ENCODE peak calls at places on chromosomes 5 and 9, in four cellular contexts. J is NCI-H1092, A is NCI-H1417, M is GM06990. E is an unnamed sample.

GRCh38 chr9:129411501-129412175 is 209.3 kb downstream of the C9orf50 start:
- DNase-seq in A (no peak), M (no peak), J (no peak), E (no peak)

GRCh38 chr5:57696005-57696755 is 213.6 kb upstream of the ACTBL2 start:
- DNase-seq in M (no peak), A (no peak), J (no peak), E (no peak)

GRCh38 chr5:175517824-175518450 is 39.6 kb downstream of the SFXN1 start:
- DNase-seq in M (no peak), A (no peak), J (no peak), E (no peak)

GRCh38 chr5:36692791-36693763 is 86.7 kb downstream of the SLC1A3 start:
- DNase-seq in J (no peak), A (peak), M (peak), E (peak)

GRCh38 chr9:84266087-84266561 is 74.4 kb downstream of the SLC28A3 start:
- DNase-seq in M (no peak), A (peak), J (no peak), E (no peak)

GRCh38 chr9:35510745-35511428 is 21.0 kb downstream of the RUSC2 start:
- DNase-seq in A (no peak), M (no peak), J (no peak), E (no peak)

GRCh38 chr9:1875921-1876448 is 139.2 kb upstream of the SMARCA2 start:
- DNase-seq in A (no peak), M (peak), J (no peak), E (no peak)

GRCh38 chr9:106689089-106689488 is 173.9 kb upstream of the ZNF462 start:
- DNase-seq in A (no peak), J (no peak), M (no peak), E (no peak)

GRCh38 chr5:142900926-142901325 is 130.7 kb downstream of the ARHGAP26 start:
- DNase-seq in M (no peak), A (no peak), J (no peak), E (no peak)

GRCh38 chr5:81428866-81429265 is 34.9 kb upstream of the ACOT12 start:
- DNase-seq in J (no peak), A (no peak), M (no peak), E (no peak)

GRCh38 chr9:135909371-135909770 is 2.0 kb upstream of the CAMSAP1 start:
- DNase-seq in M (no peak), A (no peak), J (no peak), E (no peak)

GRCh38 chr9:101414839-101415238 is 16.2 kb downstream of the ZNF189 start:
- DNase-seq in M (no peak), A (no peak), J (no peak), E (no peak)

GRCh38 chr9:108468364-108468763 is 387.4 kb downstream of the ACTL7B start:
- DNase-seq in M (no peak), J (no peak), A (no peak), E (peak)